ENCODE peak calls at places on chromosomes 4 and X, in four cellular contexts. E is neural progenitor cell; J is transverse colon; U is naive thymus-derived CD4-positive, alpha-beta T cell. R is an unnamed sample.

GRCh38 chr4:139568206-139568969 is 12.4 kb upstream of the SETD7 start:
- DNase-seq in J (no peak), U (no peak), E (peak; percentile 31), R (no peak)

GRCh38 chr4:65805936-65806335 is 135.6 kb upstream of the EPHA5 start:
- DNase-seq in J (no peak), U (no peak), E (no peak), R (no peak)

GRCh38 chrX:46941341-46941740 is 29.1 kb downstream of the JADE3 start:
- DNase-seq in J (no peak), E (no peak), U (no peak), R (no peak)

GRCh38 chr4:129344058-129344457 is 248.1 kb downstream of the C4orf33 start:
- DNase-seq in U (no peak), E (peak; percentile 56), J (peak; percentile 31), R (no peak)

GRCh38 chr4:95180531-95181315 is 368.1 kb downstream of the UNC5C start:
- DNase-seq in J (no peak), U (no peak), E (peak; percentile 65), R (no peak)

GRCh38 chrX:29435396-29435795 is 780.0 kb upstream of the MAGEB2 start:
- DNase-seq in J (no peak), U (no peak), E (no peak), R (no peak)

GRCh38 chrX:66001596-66001995 is 38.3 kb downstream of the VSIG4 start:
- DNase-seq in E (no peak), J (no peak), U (no peak), R (no peak)

GRCh38 chrX:23742174-23742692 is 843 bp downstream of the ACOT9 start:
- DNase-seq in U (no peak), J (peak; percentile 31), E (peak; percentile 36), R (no peak)

GRCh38 chrX:31227250-31227649 is 155.4 kb upstream of the FTHL17 start:
- DNase-seq in E (no peak), J (no peak), U (no peak), R (no peak)

GRCh38 chrX:12770440-12770839 is 20.8 kb upstream of the PRPS2 start:
- DNase-seq in U (no peak), E (peak; percentile 24), J (no peak), R (no peak)

GRCh38 chr4:139963708-139964107 is 190.3 kb downstream of the MAML3 start:
- DNase-seq in E (no peak), J (no peak), U (no peak), R (no peak)

GRCh38 chrX:95044331-95044730 is 1370.3 kb downstream of the FAM133A start:
- DNase-seq in J (no peak), U (no peak), E (no peak), R (no peak)

GRCh38 chrX:80765226-80765625 is 44.5 kb downstream of the BRWD3 start:
- DNase-seq in E (no peak), U (no peak), J (no peak), R (no peak)

GRCh38 chrX:77502951-77503525 is 55.8 kb downstream of the FGF16 start:
- DNase-seq in J (no peak), U (no peak), E (no peak), R (no peak)

GRCh38 chr4:42671431-42672194 is 14.7 kb upstream of the ATP8A1 start:
- DNase-seq in J (peak; percentile 11), E (no peak), U (no peak), R (no peak)

GRCh38 chr4:44668521-44668920 is 9.7 kb upstream of the GUF1 start:
- DNase-seq in J (no peak), U (no peak), E (no peak), R (no peak)

GRCh38 chr4:24640433-24640832 is 56.1 kb upstream of the DHX15 start:
- DNase-seq in J (no peak), E (no peak), U (no peak), R (no peak)

GRCh38 chrX:119105826-119106225 is 21.8 kb downstream of the KIAA1210 start:
- DNase-seq in U (no peak), J (no peak), E (no peak), R (no peak)

GRCh38 chr4:112203593-112203992 is 28.0 kb upstream of the AP1AR start:
- DNase-seq in E (no peak), U (no peak), J (no peak), R (no peak)

GRCh38 chr4:40856836-40857362 is 107.1 kb downstream of the NSUN7 start:
- DNase-seq in J (peak; percentile 38), U (peak; percentile 74), E (peak; percentile 92), R (no peak)

GRCh38 chrX:48540015-48540350 is 469 bp downstream of the TBC1D25 start:
- DNase-seq in U (peak; percentile 60), E (no peak), J (peak; percentile 61), R (peak; percentile 41)

GRCh38 chrX:138748480-138748879 is 37.0 kb upstream of the FGF13 start:
- DNase-seq in J (no peak), U (no peak), E (peak; percentile 17), R (no peak)

GRCh38 chr4:150668824-150669223 is 86.9 kb downstream of the MAB21L2 start:
- DNase-seq in J (no peak), U (no peak), E (no peak), R (no peak)

GRCh38 chr4:157898836-157899605 is 273.8 kb downstream of the GASK1B start:
- DNase-seq in U (no peak), J (no peak), E (no peak), R (no peak)

GRCh38 chr4:87849612-87850011 is 16.8 kb downstream of the MEPE start:
- DNase-seq in E (no peak), J (no peak), U (no peak), R (no peak)

GRCh38 chr4:55321707-55322264 is 24.3 kb upstream of the SRD5A3 start:
- DNase-seq in J (peak; percentile 65), E (peak; percentile 93), U (peak; percentile 42), R (no peak)

GRCh38 chr4:112063260-112063659 is 82.0 kb upstream of the FAM241A start:
- DNase-seq in E (no peak), J (no peak), U (no peak), R (no peak)

GRCh38 chr4:152100378-152101201 is 339.8 kb upstream of the GATB start:
- DNase-seq in U (peak; percentile 66), E (no peak), J (peak; percentile 38), R (peak; percentile 76)

GRCh38 chr4:174999407-174999806 is 81.2 kb downstream of the ADAM29 start:
- DNase-seq in J (no peak), E (no peak), U (no peak), R (no peak)

GRCh38 chr4:78186597-78187543 is 129.7 kb downstream of the FRAS1 start:
- DNase-seq in J (no peak), U (no peak), E (no peak), R (no peak)

GRCh38 chr4:6763330-6763851 is 19.1 kb upstream of the KIAA0232 start:
- DNase-seq in E (no peak), J (peak; percentile 45), U (no peak), R (no peak)

GRCh38 chrX:136541294-136541693 is 9.3 kb downstream of the VGLL1 start:
- DNase-seq in U (no peak), J (no peak), E (no peak), R (no peak)

DNA sequence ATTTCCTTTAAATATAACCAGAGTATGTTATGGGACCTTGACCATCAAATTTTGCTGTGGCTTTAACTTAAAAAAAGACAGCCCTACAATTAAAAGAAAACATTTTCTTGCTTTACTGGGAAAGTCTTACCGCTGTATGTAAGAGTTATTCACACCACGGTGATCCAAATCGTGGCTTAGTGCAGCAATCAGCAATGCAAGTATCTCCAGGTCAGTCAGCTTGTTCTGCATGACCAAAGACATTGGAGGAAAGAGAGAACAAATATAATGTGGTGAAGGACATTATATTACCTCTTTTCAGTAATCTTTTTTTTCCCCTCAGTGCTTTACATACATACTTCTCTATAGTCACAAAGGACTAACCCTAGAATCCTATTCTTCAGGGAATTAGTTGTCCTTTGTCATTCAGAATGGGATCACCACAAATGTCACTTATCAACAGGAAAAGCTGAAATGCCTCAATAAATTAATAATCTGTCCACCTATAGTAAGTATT is 109.6 kb downstream of the PDE5A start:
- DNase-seq in E (peak; percentile 14), U (no peak), J (no peak), R (no peak)
- H3K27ac ChIP-seq in E (peak overlapping the region; percentile 63), U (no peak overlapping the region), J (no peak overlapping the region), R (no peak overlapping the region)

GRCh38 chr4:82363896-82364487 is 9.8 kb downstream of the HNRNPD start:
- DNase-seq in U (no peak), E (no peak), J (no peak), R (no peak)
- H3K4me3 ChIP-seq in U (no peak overlapping the region), E (no peak overlapping the region), J (no peak overlapping the region), R (no peak overlapping the region)

DNA sequence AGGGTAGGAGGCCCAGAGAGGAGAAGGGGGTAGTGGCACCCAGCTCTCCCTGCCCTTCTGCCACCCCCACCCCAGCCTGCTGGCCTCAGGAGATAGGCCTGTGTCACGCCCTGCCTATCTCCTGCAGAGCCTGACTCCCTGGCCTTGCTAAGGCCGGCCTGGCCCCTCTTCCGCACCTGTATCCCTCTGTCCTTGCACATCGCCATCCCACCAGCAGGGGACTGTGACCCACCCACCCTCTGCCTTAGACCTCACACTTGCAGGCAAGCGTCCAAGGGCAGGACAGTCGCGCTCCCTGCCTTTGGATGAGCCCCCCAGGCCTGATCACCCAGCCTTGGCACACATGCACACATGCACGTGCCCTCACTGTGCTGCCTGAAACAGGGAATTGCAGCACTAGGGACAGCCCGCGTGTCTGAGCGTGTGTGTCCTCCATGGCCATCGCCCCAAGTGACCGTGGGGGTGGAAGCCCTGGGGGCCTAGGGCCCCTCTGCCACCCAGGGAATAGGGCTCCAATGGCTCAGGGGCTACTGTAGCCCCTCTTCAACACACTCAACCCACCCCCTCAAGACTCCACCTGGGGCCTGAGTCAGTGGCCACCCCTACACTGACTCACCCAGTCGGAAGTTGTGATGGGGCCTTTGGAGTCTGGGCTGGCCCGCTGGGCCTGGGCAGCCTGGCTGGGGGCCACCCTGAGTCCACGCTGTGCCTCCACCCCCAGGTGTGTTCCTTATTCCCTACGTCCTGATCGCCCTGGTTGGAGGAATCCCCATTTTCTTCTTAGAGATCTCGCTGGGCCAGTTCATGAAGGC is 2.1 kb downstream of the SLC6A8 start:
- DNase-seq in E (peak; percentile 34), J (no peak), U (no peak), R (no peak)
- H3K27ac ChIP-seq in E (no peak overlapping the region), J (peak overlapping the region; percentile 69), U (no peak overlapping the region), R (no peak overlapping the region)

DNA sequence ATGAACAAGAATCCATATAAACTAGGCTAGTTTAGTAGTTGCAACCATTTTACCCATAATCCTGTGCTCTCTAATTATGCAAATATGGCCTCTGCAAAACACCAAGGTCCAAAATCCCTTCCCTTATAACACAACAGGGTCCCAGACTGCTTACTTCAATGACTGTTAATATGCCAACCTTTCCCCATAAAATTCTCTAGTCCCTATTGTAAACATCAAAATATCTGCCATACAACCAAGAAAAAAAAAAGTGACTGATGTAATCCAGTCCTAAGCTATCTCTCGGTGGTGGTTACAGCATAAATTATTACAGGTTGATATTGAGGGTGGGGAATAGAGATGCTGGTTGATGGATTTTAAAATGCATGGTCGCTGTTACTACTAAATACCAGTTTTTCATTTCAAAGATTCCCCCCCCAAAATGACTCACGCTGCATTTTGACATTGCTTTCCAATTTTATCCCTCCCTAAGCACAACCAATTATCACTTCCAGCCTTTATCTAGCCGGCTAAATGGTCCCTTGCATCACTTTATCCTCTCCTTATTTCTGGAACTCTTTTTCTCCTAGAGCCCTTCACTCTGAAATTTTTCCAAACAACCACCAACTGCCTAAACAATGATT is 44.8 kb downstream of the TSPAN5 start:
- DNase-seq in J (no peak), E (no peak), U (no peak), R (no peak)
- H3K4me3 ChIP-seq in J (no peak overlapping the region), E (no peak overlapping the region), U (no peak overlapping the region), R (no peak overlapping the region)

R was measured in effector memory CD4-positive, alpha-beta T cell.